ENCODE peak calls at places on chromosomes 16 and 17, in nine cellular contexts. A, T, I, X, O, M, B, Y and W are unnamed samples.

GRCh38 chr17:1985093-1985492 is 40.0 kb downstream of the RTN4RL1 start:
- DNase-seq in T (no peak), Y (no peak), M (no peak), I (no peak), A (no peak), O (no peak), B (no peak), X (no peak), W (no peak)

GRCh38 chr16:47311738-47312505 is 148.9 kb downstream of the ITFG1 start:
- DNase-seq in Y (peak), O (no peak), A (peak), X (no peak), T (no peak), M (no peak), I (no peak), B (no peak), W (no peak)

GRCh38 chr17:68097161-68097805 is 61.7 kb downstream of the KPNA2 start:
- DNase-seq in T (no peak), M (no peak), A (peak), O (no peak), I (no peak), X (no peak), Y (no peak), B (no peak), W (no peak)

GRCh38 chr17:77884019-77884418 is 74.5 kb upstream of the TNRC6C start:
- DNase-seq in A (peak), T (peak), X (no peak), B (no peak), I (no peak), M (no peak), O (no peak), Y (no peak), W (no peak)

GRCh38 chr16:49529646-49530045 is 156.0 kb downstream of the C16orf78 start:
- DNase-seq in B (no peak), O (no peak), A (no peak), Y (no peak), T (no peak), X (no peak), I (no peak), M (no peak), W (no peak)

GRCh38 chr17:19411641-19412040 is 609 bp downstream of the RNF112 start:
- DNase-seq in M (no peak), I (no peak), O (no peak), B (no peak), Y (no peak), T (no peak), A (no peak), X (no peak), W (no peak)

GRCh38 chr16:66091462-66091861 is 275.0 kb upstream of the CDH5 start:
- DNase-seq in Y (no peak), B (no peak), A (peak), X (no peak), I (no peak), M (no peak), O (no peak), T (no peak), W (no peak)

GRCh38 chr16:56479469-56479868 is 28.1 kb downstream of the OGFOD1 start:
- DNase-seq in I (no peak), A (no peak), T (no peak), M (no peak), X (no peak), O (no peak), B (no peak), Y (no peak), W (no peak)

GRCh38 chr16:10509534-10510025 is 70.8 kb downstream of the EMP2 start:
- DNase-seq in O (peak), T (no peak), A (peak), Y (peak), B (peak), I (no peak), M (no peak), X (peak), W (peak)

GRCh38 chr17:6567528-6568185 is 11.3 kb upstream of the PITPNM3 start:
- DNase-seq in T (no peak), Y (no peak), A (no peak), M (no peak), X (no peak), B (no peak), I (peak), O (no peak), W (peak)

GRCh38 chr17:79479876-79480275 is 131.0 kb downstream of the RBFOX3 start:
- DNase-seq in I (no peak), X (no peak), T (no peak), A (no peak), M (no peak), Y (no peak), B (no peak), O (no peak), W (no peak)

GRCh38 chr17:4533522-4534502 is 21.4 kb downstream of the MYBBP1A start:
- DNase-seq in B (no peak), M (peak), X (no peak), I (no peak), A (no peak), T (no peak), Y (peak), O (no peak), W (no peak)

GRCh38 chr17:28390563-28390962 is 15.4 kb downstream of the SLC46A1 start:
- DNase-seq in A (no peak), T (no peak), B (no peak), Y (no peak), O (no peak), M (no peak), I (no peak), X (no peak), W (no peak)

GRCh38 chr17:79212150-79213087 is 137.8 kb downstream of the ENGASE start:
- DNase-seq in T (no peak), X (no peak), Y (no peak), M (no peak), A (no peak), I (no peak), O (no peak), B (no peak), W (no peak)

GRCh38 chr17:2050871-2051387 is 4.0 kb upstream of the HIC1 start:
- DNase-seq in T (no peak), A (peak), B (no peak), O (no peak), M (no peak), I (no peak), X (no peak), Y (no peak), W (peak)

GRCh38 chr16:84196101-84196500 is 5.1 kb downstream of the ADAD2 start:
- DNase-seq in B (no peak), A (no peak), M (no peak), O (no peak), I (no peak), Y (no peak), T (no peak), X (no peak), W (no peak)

GRCh38 chr17:22512506-22512905 is 820.2 kb downstream of the KCNJ18 start:
- DNase-seq in O (no peak), I (no peak), B (no peak), X (no peak), A (no peak), Y (no peak), M (no peak), T (no peak), W (no peak)

GRCh38 chr16:81873843-81874752 is 95.0 kb downstream of the PLCG2 start:
- DNase-seq in Y (peak), T (no peak), X (peak), I (no peak), O (peak), A (peak), B (peak), M (peak), W (peak)

GRCh38 chr17:62653002-62653830 is 25.7 kb downstream of the MRC2 start:
- DNase-seq in M (no peak), I (no peak), Y (peak), B (peak), X (peak), O (peak), T (peak), A (peak), W (peak)

GRCh38 chr17:3796110-3796821 is 4.7 kb downstream of the ITGAE start:
- DNase-seq in I (no peak), Y (no peak), X (no peak), A (no peak), M (no peak), B (no peak), T (no peak), O (no peak), W (no peak)

GRCh38 chr16:159136-159849 is 6.5 kb upstream of the HBM start:
- DNase-seq in A (no peak), T (no peak), B (no peak), Y (no peak), I (no peak), O (no peak), M (no peak), X (no peak), W (no peak)

GRCh38 chr17:50270430-50271172 is 3.7 kb upstream of the TMEM92 start:
- DNase-seq in B (peak), I (peak), A (peak), Y (no peak), T (no peak), M (peak), X (no peak), O (no peak), W (no peak)

GRCh38 chr17:73643012-73643845 is 1.0 kb downstream of the SDK2 start:
- DNase-seq in I (no peak), B (no peak), Y (no peak), A (no peak), O (peak), T (no peak), M (no peak), X (no peak), W (no peak)

GRCh38 chr16:9054460-9054859 is 37.0 kb upstream of the HAPSTR1 start:
- DNase-seq in T (no peak), I (no peak), X (no peak), B (no peak), Y (no peak), O (no peak), M (no peak), A (no peak), W (no peak)

GRCh38 chr16:71214771-71215381 is 15.6 kb downstream of the HYDIN start:
- DNase-seq in T (no peak), O (no peak), I (no peak), Y (peak), B (no peak), X (no peak), M (no peak), A (no peak), W (no peak)

GRCh38 chr17:79566251-79566955 is 44.4 kb downstream of the RBFOX3 start:
- DNase-seq in A (no peak), X (no peak), T (no peak), O (no peak), M (no peak), I (no peak), Y (no peak), B (no peak), W (no peak)

GRCh38 chr16:67146523-67147357 is 4.1 kb downstream of the B3GNT9 start:
- DNase-seq in X (no peak), I (peak), M (no peak), Y (no peak), O (no peak), A (no peak), B (no peak), T (no peak), W (no peak)

GRCh38 chr16:2783581-2784375 is 3.6 kb downstream of the PRSS33 start:
- DNase-seq in Y (no peak), A (no peak), X (no peak), B (peak), I (no peak), O (no peak), M (no peak), T (no peak), W (no peak)

GRCh38 chr17:48444531-48445247 is 14.7 kb upstream of the SKAP1 start:
- DNase-seq in O (no peak), B (no peak), Y (no peak), M (no peak), X (no peak), A (no peak), I (no peak), T (no peak), W (no peak)

GRCh38 chr16:9308300-9309209 is 217.1 kb downstream of the HAPSTR1 start:
- DNase-seq in B (no peak), I (no peak), O (no peak), X (no peak), T (no peak), A (no peak), M (no peak), Y (no peak), W (no peak)

GRCh38 chr16:18933501-18933900 is 7.3 kb upstream of the SMG1 start:
- DNase-seq in O (no peak), A (no peak), X (no peak), M (no peak), T (no peak), Y (no peak), I (no peak), B (no peak), W (no peak)

GRCh38 chr17:65027305-65027704 is 29.2 kb downstream of the GNA13 start:
- DNase-seq in X (peak), A (peak), Y (peak), T (no peak), I (no peak), B (no peak), M (no peak), O (peak), W (no peak)

GRCh38 chr16:24730914-24731313 is 1.5 kb downstream of the TNRC6A start:
- DNase-seq in B (no peak), X (no peak), I (no peak), A (no peak), Y (no peak), T (no peak), O (no peak), M (no peak), W (no peak)

GRCh38 chr16:56355786-56356275 is 69.5 kb downstream of the AMFR start:
- DNase-seq in A (no peak), B (peak), T (peak), Y (no peak), I (peak), O (no peak), X (no peak), M (peak), W (no peak)

GRCh38 chr17:3888343-3889171 is 4.3 kb downstream of the CAMKK1 start:
- DNase-seq in T (peak), I (peak), B (peak), O (no peak), Y (peak), A (peak), X (peak), M (peak), W (peak)

GRCh38 chr17:28317965-28318758 is 838 bp upstream of the TMEM97 start:
- DNase-seq in B (no peak), T (no peak), A (no peak), M (no peak), X (no peak), O (no peak), I (no peak), Y (peak), W (no peak)

GRCh38 chr17:69704935-69705334 is 290.4 kb downstream of the MAP2K6 start:
- DNase-seq in X (no peak), M (no peak), I (no peak), B (no peak), Y (no peak), A (no peak), T (no peak), O (no peak), W (no peak)

GRCh38 chr17:69696645-69697044 is 282.1 kb downstream of the MAP2K6 start:
- DNase-seq in M (no peak), Y (no peak), T (no peak), A (peak), B (no peak), X (no peak), I (no peak), O (no peak), W (no peak)

DNA sequence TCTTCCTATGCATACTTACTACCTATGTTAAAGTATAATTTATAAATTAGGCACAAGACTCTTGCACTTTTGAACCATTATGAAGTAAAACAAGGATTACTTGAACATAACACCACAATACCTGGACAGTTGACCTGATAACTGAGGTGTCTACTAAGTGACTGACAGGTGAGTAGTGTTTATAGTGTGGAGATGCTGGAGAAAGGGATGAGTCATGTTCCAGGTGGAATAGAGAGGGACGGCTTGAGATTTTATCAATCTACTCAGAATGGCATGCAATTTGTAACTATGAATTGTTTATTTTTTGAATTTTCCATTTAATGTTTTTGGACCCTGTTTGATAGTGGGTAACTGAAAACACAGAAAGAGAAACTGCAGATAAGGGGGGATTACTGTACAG is 287.6 kb downstream of the MAP2K6 start:
- DNase-seq in A (no peak), M (no peak), B (no peak), O (no peak), Y (no peak), X (no peak), I (no peak), T (no peak), W (no peak)
- TF ChIP-seq POLR2A in A (no peak), M (no peak), B (no peak), O (no peak), Y (no peak), X (no peak), I (no peak), T (no peak), W (no peak)

GRCh38 chr16:1324286-1324826 is 9.1 kb upstream of the BAIAP3 start:
- DNase-seq in B (no peak), O (no peak), X (no peak), I (no peak), A (no peak), M (no peak), T (no peak), Y (no peak), W (no peak)
- TF ChIP-seq POLR2A in B (no peak), O (no peak), X (no peak), I (no peak), A (no peak), M (no peak), T (no peak), Y (no peak), W (no peak)

GRCh38 chr16:88070989-88071625 is 119.9 kb downstream of the BANP start:
- DNase-seq in A (no peak), B (no peak), X (no peak), M (no peak), T (peak), Y (no peak), I (no peak), O (no peak), W (no peak)

GRCh38 chr16:88074041-88074440 is 122.8 kb downstream of the BANP start:
- DNase-seq in M (no peak), O (no peak), Y (no peak), I (no peak), X (no peak), T (peak), A (no peak), B (no peak), W (no peak)

GRCh38 chr16:88072571-88073001 is 121.4 kb downstream of the BANP start:
- DNase-seq in I (no peak), O (no peak), X (no peak), B (no peak), A (no peak), M (no peak), T (peak), Y (no peak), W (no peak)

GRCh38 chr16:88071908-88072307 is 120.7 kb downstream of the BANP start:
- DNase-seq in A (no peak), X (no peak), O (no peak), Y (no peak), M (no peak), B (no peak), I (no peak), T (peak), W (no peak)

DNA sequence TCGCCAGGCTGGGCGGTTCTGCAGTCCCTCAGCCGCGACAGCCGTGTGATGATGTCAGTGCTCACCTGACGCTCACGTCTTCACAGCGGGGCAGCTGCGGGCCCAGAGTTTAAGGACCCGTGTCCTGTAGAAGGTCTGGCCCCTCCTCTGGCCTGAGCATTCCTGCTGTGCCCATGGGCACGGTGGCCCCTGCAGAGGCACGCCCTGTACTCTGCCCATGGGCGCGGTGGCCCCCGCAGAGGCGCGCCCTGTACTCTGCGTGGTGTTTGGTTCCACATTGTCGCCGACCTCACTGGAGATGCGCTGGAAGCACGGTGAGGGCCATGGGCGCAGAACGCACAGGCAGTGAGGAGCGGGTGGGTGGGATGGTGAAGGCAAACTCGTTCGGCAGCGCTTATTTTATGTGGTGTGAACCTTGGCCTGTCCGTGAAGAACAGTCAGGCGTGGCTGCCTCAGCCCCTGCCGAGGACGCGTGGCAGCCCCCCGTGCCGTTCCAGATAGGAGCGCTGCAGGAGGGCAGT is 122.0 kb downstream of the BANP start:
- DNase-seq in O (no peak), Y (no peak), M (no peak), X (no peak), B (no peak), I (no peak), T (peak), A (no peak), W (no peak)
- TF ChIP-seq POLR2A in O (no peak), Y (no peak), M (no peak), X (no peak), B (no peak), I (no peak), T (no peak), A (no peak), W (no peak)

GRCh38 chr16:68737730-68738590 is 868 bp downstream of the CDH1 start:
- DNase-seq in M (no peak), O (peak), A (no peak), B (peak), T (no peak), I (peak), Y (no peak), X (no peak), W (no peak)
- TF ChIP-seq POLR2A in M (no peak), O (no peak), A (no peak), B (no peak), T (no peak), I (no peak), Y (no peak), X (no peak), W (no peak)

GRCh38 chr17:40121191-40121885 is 433 bp upstream of the MSL1 start:
- DNase-seq in M (no peak), Y (peak), O (peak), X (no peak), B (peak), I (no peak), A (peak), T (peak), W (peak)

GRCh38 chr17:40123811-40124114 is 2.0 kb downstream of the MSL1 start:
- DNase-seq in M (no peak), O (no peak), B (no peak), X (no peak), A (no peak), I (no peak), T (no peak), Y (peak), W (no peak)

GRCh38 chr17:40122944-40123810 is 1.4 kb downstream of the MSL1 start:
- DNase-seq in O (peak), A (peak), X (no peak), I (no peak), Y (peak), M (no peak), B (peak), T (peak), W (no peak)

GRCh38 chr17:40122466-40122943 is 734 bp downstream of the MSL1 start:
- DNase-seq in Y (peak), A (peak), X (no peak), T (peak), I (no peak), M (no peak), B (peak), O (peak), W (no peak)

GRCh38 chr17:40121886-40122465 is at the start of gene MSL1:
- DNase-seq in M (peak), A (peak), X (peak), B (peak), T (peak), O (peak), Y (peak), I (peak), W (peak)
- TF ChIP-seq POLR2A in M (peak), A (no peak), X (peak), B (peak), T (no peak), O (peak), Y (no peak), I (no peak), W (peak)

GRCh38 chr16:30355144-30355953 is at the start of gene CD2BP2:
- DNase-seq in M (peak), O (peak), X (peak), I (peak), B (peak), Y (peak), A (peak), T (peak), W (peak)
- TF ChIP-seq POLR2A in M (peak), O (peak), X (peak), I (no peak), B (peak), Y (peak), A (peak), T (no peak), W (peak)

GRCh38 chr17:31558748-31559646 is 167.5 kb downstream of the RAB11FIP4 start:
- DNase-seq in T (peak), I (peak), Y (peak), M (peak), O (peak), X (peak), B (peak), A (peak), W (peak)
- TF ChIP-seq POLR2A in T (no peak), I (no peak), Y (peak), M (peak), O (peak), X (peak), B (peak), A (peak), W (peak)

DNA sequence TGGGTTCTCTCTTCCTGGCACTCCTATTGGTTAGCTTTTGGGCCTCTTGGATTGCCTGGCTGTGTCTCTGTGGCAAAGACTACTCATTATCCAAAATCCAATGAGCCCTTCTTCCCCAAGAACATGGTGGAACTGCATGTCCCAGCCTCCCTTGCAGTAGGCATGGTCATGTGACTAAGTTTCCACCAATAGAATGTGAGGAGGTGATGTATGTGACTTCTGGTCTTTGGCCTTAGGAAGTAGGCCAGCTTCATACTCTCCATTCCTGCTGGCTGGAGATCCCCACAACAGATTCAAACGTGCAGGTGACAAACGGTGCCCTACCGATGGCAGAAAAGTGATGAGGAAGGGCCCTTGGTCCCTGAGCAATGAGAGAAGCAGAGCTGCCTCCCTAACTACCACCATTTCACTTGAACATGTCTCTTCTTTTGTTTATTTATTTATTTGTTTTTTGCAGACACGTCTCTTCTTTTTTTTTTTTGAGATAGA is 17.3 kb upstream of the SPN start:
- DNase-seq in I (no peak), B (no peak), O (no peak), M (no peak), T (no peak), X (no peak), Y (no peak), A (no peak), W (no peak)
- TF ChIP-seq POLR2A in I (no peak), B (no peak), O (no peak), M (no peak), T (no peak), X (no peak), Y (no peak), A (no peak), W (no peak)